ENCODE peak calls at places on chromosomes 3 and 15, in five cellular contexts. J is fibroblast of lung, E is GM23248, Z is GM23338, S is MM.1S. I is an unnamed sample.
A peak's percentile ranks its signal among the peaks of the same experiment; 100 is the strongest.

GRCh38 chr3:113441051-113441770 is at the start of gene CFAP44:
- DNase-seq in J (peak; percentile 65), E (peak; percentile 73), Z (peak; percentile 95), S (no peak), I (peak; percentile 88)

GRCh38 chr15:38864827-38865604 is 300.4 kb upstream of the RASGRP1 start:
- DNase-seq in J (peak; percentile 78), E (peak; percentile 92), Z (no peak), S (no peak), I (no peak)

GRCh38 chr3:185215873-185216586 is 37.8 kb downstream of the EHHADH start:
- DNase-seq in J (no peak), E (peak; percentile 50), Z (peak; percentile 35), S (peak; percentile 67), I (no peak)

GRCh38 chr3:195001961-195002861 is 268.7 kb downstream of the XXYLT1 start:
- DNase-seq in J (peak; percentile 30), E (peak; percentile 45), Z (peak; percentile 79), S (peak; percentile 82), I (peak; percentile 75)

GRCh38 chr3:120559228-120560061 is 36.7 kb upstream of the NDUFB4 start:
- DNase-seq in J (peak; percentile 87), E (peak; percentile 89), Z (peak; percentile 80), S (no peak), I (peak; percentile 81)

GRCh38 chr3:174408310-174408709 is 450.8 kb upstream of the NAALADL2 start:
- DNase-seq in J (peak; percentile 68), E (peak; percentile 45), Z (no peak), S (no peak), I (no peak)

GRCh38 chr3:172279191-172279640 is 169.0 kb downstream of the GHSR start:
- DNase-seq in J (peak; percentile 68), E (no peak), Z (no peak), S (no peak), I (peak; percentile 7)

GRCh38 chr3:172249039-172249438 is 199.2 kb downstream of the GHSR start:
- DNase-seq in J (peak; percentile 72), E (peak; percentile 81), Z (no peak), S (no peak), I (no peak)

GRCh38 chr3:102896851-102897621 is 462.2 kb downstream of the ZPLD1 start:
- DNase-seq in J (peak; percentile 23), E (no peak), Z (no peak), S (no peak), I (peak; percentile 39)

GRCh38 chr3:39541917-39542329 is 74.4 kb downstream of the MOBP start:
- DNase-seq in J (peak; percentile 15), E (peak; percentile 56), Z (peak; percentile 68), S (peak; percentile 49), I (peak; percentile 28)

GRCh38 chr3:190811775-190812480 is 50.6 kb downstream of the GMNC start:
- DNase-seq in J (peak; percentile 44), E (peak; percentile 79), Z (peak; percentile 85), S (peak; percentile 83), I (peak; percentile 81)

GRCh38 chr3:71341721-71342120 is 241.8 kb downstream of the FOXP1 start:
- DNase-seq in J (peak; percentile 86), E (peak; percentile 75), Z (no peak), S (no peak), I (no peak)

GRCh38 chr15:52124270-52124878 is 11.8 kb upstream of the BCL2L10 start:
- DNase-seq in J (peak; percentile 50), E (peak; percentile 79), Z (no peak), S (no peak), I (no peak)

GRCh38 chr15:100812802-100813201 is 66.8 kb upstream of the ALDH1A3 start:
- DNase-seq in J (no peak), E (no peak), Z (no peak), S (no peak), I (no peak)

GRCh38 chr3:39919281-39919680 is 109.9 kb downstream of the MYRIP start:
- DNase-seq in J (no peak), E (no peak), Z (no peak), S (no peak), I (no peak)

DNA sequence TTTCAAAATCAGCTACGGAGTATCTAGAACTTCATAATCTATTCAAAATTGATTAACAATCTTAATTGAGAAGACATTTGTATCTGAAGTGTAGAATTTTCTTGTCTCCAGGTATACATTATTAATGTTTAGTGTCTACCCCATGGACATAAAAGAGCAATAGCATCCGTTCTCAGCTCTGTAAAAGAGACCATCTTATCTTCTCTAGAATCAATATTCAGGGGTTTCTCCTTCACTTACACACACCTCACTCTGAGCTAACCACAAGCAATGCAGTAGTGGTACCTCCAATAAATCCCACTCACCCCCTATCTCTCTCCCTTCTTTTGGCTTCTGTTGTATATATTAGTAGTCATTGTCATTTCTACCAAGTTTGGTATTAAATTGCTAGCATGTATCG is 16.2 kb downstream of the MBNL1 start:
- DNase-seq in J (no peak), E (no peak), Z (no peak), S (no peak), I (no peak)
- H3K4me1 ChIP-seq in J (peaks cover 2% of the 10 kb centered on the region), E (peaks cover 76% of the 10 kb centered on the region), Z (peaks cover 19% of the 10 kb centered on the region), S (peaks cover 36% of the 10 kb centered on the region), I (peaks cover 11% of the 10 kb centered on the region)

DNA sequence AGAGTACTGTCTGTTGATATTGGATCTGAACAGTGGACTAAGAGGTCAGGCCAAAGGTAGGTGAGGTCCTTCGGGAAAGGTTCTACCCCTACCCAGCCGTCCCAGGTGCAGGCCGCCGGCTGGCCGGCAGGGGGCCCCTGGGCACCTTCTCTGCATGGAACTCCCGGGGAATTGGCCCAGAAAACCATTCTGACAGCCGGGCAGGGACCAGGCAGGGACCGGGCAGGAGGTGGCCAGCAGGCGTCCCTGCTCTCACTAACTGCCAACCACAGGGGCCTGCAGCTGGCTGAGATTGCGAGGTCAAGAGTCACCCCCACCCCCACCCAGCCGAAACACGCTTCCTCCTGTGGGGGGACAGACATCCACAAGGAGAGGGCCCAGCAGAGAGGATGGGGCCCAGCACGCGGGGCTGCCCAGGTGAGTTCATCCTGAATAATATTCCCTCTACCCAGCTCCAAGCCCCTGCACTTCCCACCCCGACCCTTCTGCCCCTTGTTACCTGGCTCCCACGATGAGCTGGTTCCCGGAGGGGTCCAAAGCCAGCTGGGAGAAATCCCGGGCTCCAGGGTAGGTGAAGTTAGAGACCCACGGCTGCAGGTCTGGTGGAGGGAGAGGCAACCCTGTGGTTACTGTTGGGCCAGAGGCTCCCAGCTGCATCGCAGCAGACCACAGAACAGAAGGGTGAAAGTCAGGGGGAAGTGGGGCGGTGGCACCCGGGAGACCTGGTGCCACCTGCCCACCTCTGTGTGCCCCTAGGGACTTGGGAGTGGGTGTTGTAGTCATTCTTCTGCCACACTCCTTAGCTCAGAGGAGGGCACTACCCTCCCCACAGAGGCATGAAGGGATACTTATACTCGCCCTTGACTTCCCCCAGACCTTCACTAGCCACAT is 84.4 kb downstream of the SEMA5B start:
- DNase-seq in J (peak; percentile 39), E (peak; percentile 66), Z (peak; percentile 90), S (peak; percentile 32), I (peak; percentile 89)
- TF ChIP-seq EZH2 in J (no peak), E (no peak), Z (no peak), S (no peak), I (no peak)

GRCh38 chr3:13891492-13892073 is 11.7 kb upstream of the WNT7A start:
- DNase-seq in J (no peak), E (no peak), Z (peak; percentile 82), S (no peak), I (peak; percentile 24)
- H2AFZ ChIP-seq in J (no peak overlapping the region), E (no peak overlapping the region), Z (no peak overlapping the region), S (no peak overlapping the region), I (peak overlapping the region; percentile 55)

GRCh38 chr3:188789201-188789600 is 382.6 kb upstream of the TPRG1 start:
- DNase-seq in J (peak; percentile 30), E (no peak), Z (no peak), S (no peak), I (no peak)
- H3K4me1 ChIP-seq in J (peaks cover 3% of the 10 kb centered on the region), E (peaks cover 17% of the 10 kb centered on the region), Z (no peaks in the 10 kb centered on the region), S (no peaks in the 10 kb centered on the region), I (no peaks in the 10 kb centered on the region)

DNA sequence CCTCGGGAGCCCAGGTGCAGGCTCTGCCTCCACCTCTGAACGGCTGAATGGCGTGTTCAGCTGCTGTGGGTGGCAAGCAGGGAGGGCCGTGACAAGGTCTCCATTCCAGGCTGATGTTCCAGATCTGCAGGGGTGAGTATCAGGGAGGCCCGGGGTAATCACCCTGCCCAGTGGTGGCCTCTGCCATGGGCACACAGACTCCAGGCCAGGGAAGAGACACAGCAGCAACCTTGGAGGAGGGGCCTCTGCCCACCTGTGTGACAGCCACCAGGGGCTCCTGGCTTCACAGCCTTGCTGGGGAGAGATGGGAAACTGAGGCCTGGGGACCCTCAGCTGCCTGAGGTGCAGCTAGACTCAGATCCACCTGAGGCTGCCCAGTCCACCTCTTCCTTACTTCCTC is 25.6 kb upstream of the ACAD9 start:
- DNase-seq in J (no peak), E (no peak), Z (no peak), S (no peak), I (no peak)
- TF ChIP-seq EZH2 in J (no peak), E (no peak), Z (no peak), S (no peak), I (no peak)

GRCh38 chr3:156579427-156579851 is 24.5 kb upstream of the SSR3 start:
- DNase-seq in J (no peak), E (no peak), Z (no peak), S (no peak), I (no peak)
- H2AFZ ChIP-seq in J (no peak overlapping the region), E (no peak overlapping the region), Z (peak overlapping the region; percentile 64), S (no peak overlapping the region), I (peak overlapping the region; percentile 47)

GRCh38 chr15:63244399-63244798 is 33.0 kb upstream of the APH1B start:
- DNase-seq in J (peak; percentile 88), E (peak; percentile 69), Z (no peak), S (no peak), I (no peak)
- H3K4me1 ChIP-seq in J (peaks cover 27% of the 10 kb centered on the region), E (peaks cover 66% of the 10 kb centered on the region), Z (no peaks in the 10 kb centered on the region), S (no peaks in the 10 kb centered on the region), I (peaks cover 6% of the 10 kb centered on the region)

DNA sequence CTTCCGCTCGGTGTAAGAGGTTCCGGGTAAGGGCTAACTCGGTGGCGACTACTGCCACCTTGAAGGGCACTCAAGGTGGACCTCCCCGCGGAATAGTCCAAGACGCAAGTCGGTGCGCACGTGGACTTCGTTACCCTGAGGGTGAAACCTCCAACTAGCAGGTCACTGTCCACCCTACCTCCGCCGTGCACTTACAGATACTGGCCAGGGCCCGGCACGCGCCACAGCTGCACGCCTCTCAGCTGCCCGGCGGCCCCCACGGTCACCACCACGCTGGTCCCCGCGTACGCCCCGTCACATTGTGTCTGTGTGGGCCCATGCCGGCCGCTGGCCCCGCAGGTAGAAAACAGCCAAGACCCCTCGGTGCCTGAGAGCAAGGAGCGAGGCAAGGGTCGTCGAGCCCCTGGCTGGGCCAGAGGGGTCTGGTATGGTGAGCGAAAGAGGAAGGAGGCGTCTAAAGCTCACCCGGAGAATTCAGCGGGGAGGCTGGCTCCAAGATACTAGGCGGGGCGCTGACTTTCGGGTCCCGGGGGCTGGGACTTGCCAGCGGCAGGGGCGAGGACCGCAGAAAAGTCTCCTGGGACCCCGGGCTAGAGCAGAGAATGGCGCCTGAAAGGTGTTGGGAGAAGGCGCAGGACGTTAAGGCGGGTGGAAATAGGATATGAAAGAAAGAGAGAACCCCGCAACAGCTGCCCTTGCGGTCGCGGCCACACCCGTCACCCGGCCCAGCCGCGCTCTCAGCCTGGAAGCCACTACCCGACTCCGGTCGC is 930 bp downstream of the LTK start:
- DNase-seq in J (no peak), E (peak; percentile 56), Z (peak; percentile 48), S (no peak), I (peak; percentile 28)
- TF ChIP-seq EZH2 in J (peak; percentile 99), E (peak; percentile 97), Z (peak; percentile 84), S (no peak), I (peak; percentile 95)

I was measured in neural progenitor cell.